ENCODE peak calls at places on chromosomes 12 and 14, in ten cellular contexts. H is CD4-positive, alpha-beta T cell; X is GM13976; E is fibroblast of the aortic adventitia; B is A549; R is fibroblast of lung; Y is progenitor cell of endocrine pancreas; I is HL-60; S is left lung; Z is D721Med. D is an unnamed sample.

GRCh38 chr12:48988030-48988649 is 10.0 kb downstream of the WNT1 start:
- DNase-seq in H (peak; percentile 68), X (peak; percentile 80), E (peak; percentile 57), B (peak; percentile 66), R (no peak), Y (peak; percentile 66), I (peak; percentile 61), S (peak; percentile 83), Z (no peak), D (no peak)

GRCh38 chr12:131312793-131313545 is 359.3 kb downstream of the ADGRD1 start:
- DNase-seq in H (no peak), X (no peak), E (no peak), B (no peak), R (no peak), Y (no peak), I (no peak), S (no peak), Z (no peak), D (peak; percentile 75)

GRCh38 chr14:29085546-29085945 is 319.0 kb downstream of the FOXG1 start:
- DNase-seq in H (no peak), X (no peak), E (peak; percentile 14), B (peak; percentile 8), R (no peak), Y (no peak), I (no peak), S (no peak), Z (no peak), D (no peak)

GRCh38 chr12:116594325-116595038 is 35.3 kb downstream of the MAP1LC3B2 start:
- DNase-seq in H (peak; percentile 18), X (peak; percentile 53), E (no peak), B (no peak), R (no peak), Y (no peak), I (peak; percentile 96), S (peak; percentile 91), Z (no peak), D (no peak)

GRCh38 chr12:85821216-85821615 is 15.0 kb downstream of the RASSF9 start:
- DNase-seq in H (no peak), X (no peak), E (no peak), B (no peak), R (no peak), Y (no peak), I (no peak), S (no peak), Z (no peak), D (no peak)

GRCh38 chr12:4392223-4392742 is 12.8 kb upstream of the FGF23 start:
- DNase-seq in H (no peak), X (no peak), E (no peak), B (no peak), R (no peak), Y (no peak), I (no peak), S (no peak), Z (no peak), D (no peak)

GRCh38 chr12:132700212-132700913 is 10.3 kb upstream of the PGAM5 start:
- DNase-seq in H (no peak), X (no peak), E (peak; percentile 15), B (peak; percentile 78), R (peak; percentile 40), Y (no peak), I (no peak), S (peak; percentile 13), Z (no peak), D (no peak)

GRCh38 chr12:6078378-6079083 is 45.9 kb downstream of the VWF start:
- DNase-seq in H (no peak), X (peak; percentile 54), E (peak; percentile 77), B (no peak), R (peak; percentile 69), Y (no peak), I (no peak), S (no peak), Z (no peak), D (no peak)

GRCh38 chr14:39419272-39419671 is 13.0 kb downstream of the FBXO33 start:
- DNase-seq in H (no peak), X (no peak), E (no peak), B (peak; percentile 6), R (no peak), Y (no peak), I (no peak), S (no peak), Z (no peak), D (no peak)

DNA sequence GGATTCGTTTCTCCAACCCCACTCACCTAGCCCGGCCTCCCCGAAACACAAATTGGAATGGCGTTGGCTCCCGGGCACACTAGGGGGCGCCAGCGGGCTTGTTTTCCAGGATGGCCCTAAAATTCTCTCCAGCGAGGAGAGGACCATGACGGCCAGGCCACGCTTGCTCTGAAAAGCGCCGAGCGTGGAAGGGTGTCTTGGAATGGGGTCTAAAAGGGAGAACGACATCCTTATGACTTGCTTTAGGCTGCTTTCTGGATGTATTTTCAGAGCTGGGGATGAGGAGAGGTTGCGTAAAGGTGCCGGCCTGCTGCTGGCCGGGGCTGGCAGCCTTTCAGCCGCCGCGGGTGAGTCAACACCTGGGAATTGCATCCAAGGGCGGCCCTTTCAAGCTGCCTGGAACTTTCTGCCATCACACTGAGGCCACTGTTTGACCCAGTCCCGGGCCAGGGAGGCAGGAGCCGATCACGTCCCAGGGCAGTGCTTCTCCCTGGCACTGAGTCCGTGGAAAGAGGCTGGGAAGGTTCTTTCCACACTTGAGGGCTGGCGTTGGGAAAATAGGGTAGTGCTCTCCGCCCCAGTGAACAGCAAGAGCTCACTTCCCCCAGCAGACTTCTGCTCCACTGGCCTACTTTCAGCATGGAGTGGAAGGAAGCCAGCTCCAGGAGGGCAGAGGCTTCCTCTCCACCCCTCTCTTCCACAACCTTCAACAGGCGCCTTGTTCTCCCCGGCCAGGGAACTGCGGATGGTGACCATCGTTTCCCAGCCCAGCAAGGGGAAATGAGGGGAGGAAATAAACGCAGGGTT is 216.2 kb downstream of the TTC8 start:
- DNase-seq in H (peak; percentile 77), X (peak; percentile 82), E (peak; percentile 94), B (peak; percentile 76), R (peak; percentile 90), Y (peak; percentile 89), I (peak; percentile 81), S (peak; percentile 92), Z (peak; percentile 52), D (peak; percentile 96)
- TF ChIP-seq CTCF in H (peak; percentile 98), X (peak; percentile 84), E (peak; percentile 96), B (peak; percentile 95), R (peak; percentile 96), Y (peak; percentile 99), I (peak; percentile 56), S (peak; percentile 90), Z (peak; percentile 94), D (peak; percentile 96)

GRCh38 chr14:93137864-93138263 is 22.1 kb upstream of the ITPK1 start:
- DNase-seq in H (no peak), X (no peak), E (no peak), B (peak; percentile 48), R (no peak), Y (no peak), I (no peak), S (peak; percentile 88), Z (no peak), D (no peak)
- TF ChIP-seq CTCF in H (no peak), X (no peak), E (peak; percentile 19), B (no peak), R (no peak), Y (no peak), I (no peak), S (no peak), Z (no peak), D (no peak)

GRCh38 chr14:57066887-57067513 is 201.7 kb downstream of the EXOC5 start:
- DNase-seq in H (no peak), X (peak; percentile 52), E (peak; percentile 2), B (peak; percentile 52), R (peak; percentile 0), Y (peak; percentile 35), I (peak; percentile 35), S (peak; percentile 68), Z (no peak), D (no peak)
- TF ChIP-seq CTCF in H (no peak), X (peak; percentile 66), E (peak; percentile 52), B (peak; percentile 76), R (peak; percentile 51), Y (peak; percentile 79), I (peak; percentile 55), S (peak; percentile 17), Z (peak; percentile 94), D (peak; percentile 50)

GRCh38 chr12:56084958-56085543 is 5.1 kb downstream of the ERBB3 start:
- DNase-seq in H (no peak), X (no peak), E (no peak), B (peak; percentile 53), R (no peak), Y (no peak), I (peak; percentile 20), S (no peak), Z (no peak), D (no peak)
- TF ChIP-seq CTCF in H (peak; percentile 26), X (peak; percentile 20), E (peak; percentile 31), B (peak; percentile 31), R (peak; percentile 47), Y (peak; percentile 42), I (peak; percentile 45), S (no peak), Z (peak; percentile 47), D (no peak)

GRCh38 chr14:46488374-46488773 is 163.2 kb downstream of the RPL10L start:
- DNase-seq in H (no peak), X (no peak), E (no peak), B (no peak), R (no peak), Y (no peak), I (no peak), S (no peak), Z (no peak), D (no peak)

GRCh38 chr14:46487582-46488350 is 163.8 kb downstream of the RPL10L start:
- DNase-seq in H (no peak), X (no peak), E (no peak), B (no peak), R (no peak), Y (no peak), I (no peak), S (no peak), Z (no peak), D (no peak)

DNA sequence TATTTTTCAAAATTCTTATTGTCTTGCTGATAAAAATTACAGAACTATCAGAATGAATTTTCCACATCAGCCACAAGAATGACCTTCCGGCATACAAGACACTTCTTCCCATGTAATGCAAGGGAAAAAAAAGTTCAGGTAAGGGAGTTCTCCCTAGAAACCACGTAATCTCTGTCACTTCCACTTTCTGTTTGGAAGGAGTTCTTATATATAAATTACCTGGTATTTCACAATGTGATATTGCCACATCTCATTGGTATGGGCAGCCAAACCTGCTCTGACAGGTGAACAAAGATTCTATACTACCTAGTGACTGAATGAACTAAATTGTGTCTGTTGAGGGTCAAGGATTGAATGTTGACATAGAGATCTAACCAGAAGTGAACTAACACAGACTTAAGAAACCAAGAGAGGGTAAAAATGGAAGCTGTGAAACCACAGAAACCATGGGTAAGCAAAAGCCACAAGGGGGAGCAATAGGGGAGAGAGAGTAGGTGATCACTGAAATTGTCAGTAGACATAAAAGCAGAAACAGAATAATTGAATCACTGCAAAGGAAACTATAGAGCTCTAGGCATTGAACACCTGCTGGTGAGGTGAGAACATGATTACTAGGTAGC is 161.3 kb downstream of the RPL10L start:
- DNase-seq in H (no peak), X (peak; percentile 12), E (no peak), B (peak; percentile 15), R (no peak), Y (no peak), I (peak; percentile 45), S (no peak), Z (no peak), D (no peak)
- TF ChIP-seq CTCF in H (no peak), X (peak; percentile 46), E (no peak), B (no peak), R (no peak), Y (peak; percentile 51), I (no peak), S (no peak), Z (peak; percentile 27), D (peak; percentile 38)